ENCODE peak calls at places on chromosomes 2 and 18, in ten cellular contexts. F is anterior cingulate cortex, H is cerebellum, A is HT-29, E is DMS79 treated with DMSO at 0.1 percent for 48 hours, N is non-pigmented ciliary epithelial cell, O is uterus, T is ovary, D is MCF 10A, S is astrocyte of the spinal cord. K is an unnamed sample.

GRCh38 chr2:217090024-217090473 is 230.2 kb upstream of the TNP1 start:
- DNase-seq in F (no peak), H (no peak), A (no peak), E (no peak), N (no peak), O (no peak), T (no peak), D (no peak), S (peak; percentile 38), K (no peak)

GRCh38 chr2:234708091-234708683 is 211.3 kb upstream of the ARL4C start:
- DNase-seq in F (no peak), H (no peak), A (no peak), E (no peak), N (no peak), O (no peak), T (no peak), D (no peak), S (no peak), K (no peak)

GRCh38 chr2:119012345-119013301 is 70.6 kb downstream of the MARCO start:
- DNase-seq in F (no peak), H (no peak), A (no peak), E (no peak), N (no peak), O (no peak), T (no peak), D (no peak), S (no peak), K (no peak)

GRCh38 chr2:106581276-106581675 is 94.1 kb downstream of the CD8B2 start:
- DNase-seq in F (no peak), H (no peak), A (no peak), E (no peak), N (no peak), O (no peak), T (no peak), D (no peak), S (no peak), K (no peak)

GRCh38 chr18:23191952-23192662 is 56.8 kb downstream of the CABLES1 start:
- DNase-seq in F (peak; percentile 37), H (no peak), A (peak; percentile 41), E (peak; percentile 93), N (peak; percentile 59), O (peak; percentile 58), T (peak; percentile 83), D (peak; percentile 58), S (peak; percentile 85), K (no peak)

GRCh38 chr2:151193576-151193975 is 68.1 kb downstream of the RBM43 start:
- DNase-seq in F (no peak), H (no peak), A (no peak), E (no peak), N (no peak), O (no peak), T (no peak), D (no peak), S (no peak), K (no peak)

GRCh38 chr2:126802316-126802715 is 96.4 kb upstream of the TEX51 start:
- DNase-seq in F (no peak), H (no peak), A (no peak), E (no peak), N (no peak), O (no peak), T (no peak), D (no peak), S (no peak), K (no peak)

GRCh38 chr18:63099848-63100625 is 219.5 kb downstream of the BCL2 start:
- DNase-seq in F (no peak), H (no peak), A (peak; percentile 1), E (no peak), N (no peak), O (no peak), T (no peak), D (no peak), S (no peak), K (peak; percentile 68)

GRCh38 chr2:10541081-10541480 is 93.0 kb upstream of the ODC1 start:
- DNase-seq in F (no peak), H (no peak), A (no peak), E (no peak), N (no peak), O (no peak), T (no peak), D (no peak), S (peak; percentile 64), K (no peak)

GRCh38 chr2:21317131-21317530 is 193.4 kb downstream of the TDRD15 start:
- DNase-seq in F (peak; percentile 34), H (peak; percentile 3), A (peak; percentile 68), E (no peak), N (no peak), O (peak; percentile 43), T (peak; percentile 56), D (peak; percentile 68), S (peak; percentile 18), K (peak; percentile 61)

GRCh38 chr2:170822885-170823799 is 6.5 kb downstream of the GAD1 start:
- DNase-seq in F (no peak), H (no peak), A (no peak), E (no peak), N (no peak), O (no peak), T (no peak), D (no peak), S (no peak), K (no peak)

GRCh38 chr2:144703852-144704324 is 184.0 kb upstream of the ZEB2 start:
- DNase-seq in F (no peak), H (no peak), A (peak; percentile 16), E (no peak), N (no peak), O (peak; percentile 37), T (peak; percentile 20), D (peak; percentile 92), S (peak; percentile 32), K (peak; percentile 38)

GRCh38 chr2:30915485-30915884 is 108.2 kb upstream of the CAPN13 start:
- DNase-seq in F (no peak), H (no peak), A (peak; percentile 55), E (no peak), N (no peak), O (no peak), T (no peak), D (peak; percentile 21), S (no peak), K (peak; percentile 66)

GRCh38 chr2:255195-255594 is 8.6 kb downstream of the SH3YL1 start:
- DNase-seq in F (no peak), H (no peak), A (no peak), E (no peak), N (no peak), O (no peak), T (no peak), D (no peak), S (no peak), K (no peak)

GRCh38 chr18:77131652-77132368 is 773 bp downstream of the MBP start:
- DNase-seq in F (no peak), H (no peak), A (peak; percentile 49), E (no peak), N (no peak), O (peak; percentile 55), T (peak; percentile 75), D (peak; percentile 69), S (no peak), K (peak; percentile 89)

GRCh38 chr2:9336534-9337354 is 86.6 kb downstream of the ITGB1BP1 start:
- DNase-seq in F (no peak), H (peak; percentile 48), A (peak; percentile 96), E (peak; percentile 96), N (peak; percentile 88), O (peak; percentile 87), T (peak; percentile 79), D (peak; percentile 98), S (peak; percentile 94), K (peak; percentile 75)

GRCh38 chr2:237012021-237012420 is 73.7 kb upstream of the COPS8 start:
- DNase-seq in F (no peak), H (no peak), A (no peak), E (no peak), N (no peak), O (no peak), T (no peak), D (no peak), S (no peak), K (peak; percentile 55)

GRCh38 chr2:7752291-7752690 is 835.1 kb downstream of the RNF144A start:
- DNase-seq in F (no peak), H (no peak), A (no peak), E (no peak), N (no peak), O (no peak), T (no peak), D (no peak), S (no peak), K (no peak)

GRCh38 chr2:36482576-36483214 is 115.3 kb downstream of the FEZ2 start:
- DNase-seq in F (no peak), H (no peak), A (no peak), E (no peak), N (no peak), O (no peak), T (no peak), D (no peak), S (peak; percentile 76), K (peak; percentile 49)

GRCh38 chr2:48114256-48114655 is 208.0 kb upstream of the FBXO11 start:
- DNase-seq in F (no peak), H (no peak), A (peak; percentile 71), E (no peak), N (no peak), O (no peak), T (no peak), D (peak; percentile 81), S (peak; percentile 32), K (peak; percentile 78)

GRCh38 chr2:10035053-10035422 is 8.3 kb upstream of the KLF11 start:
- DNase-seq in F (no peak), H (no peak), A (no peak), E (no peak), N (no peak), O (no peak), T (no peak), D (no peak), S (no peak), K (no peak)